ENCODE peak calls at places on chromosome 20, in nine cellular contexts. One of them, this sample, is unnamed.

GRCh38 chr20:32528291-32528891 is 56.7 kb downstream of the NOL4L start:
- DNase-seq in brain microvascular endothelial cell: no peak
- DNase-seq in GM20000: no peak
- DNase-seq in stomach: peak; percentile 65
- DNase-seq in progenitor cell of endocrine pancreas: no peak
- DNase-seq in KG1: no peak
- DNase-seq in heart right ventricle: peak; percentile 72
- DNase-seq in stimulated activated CD8-positive, alpha-beta memory T cell treated with anti-CD3 and anti-CD28 coated beads, Interleukin-4, amount 100 ng/mL, for 4 hours: no peak
- DNase-seq in GM23248: no peak
- DNase-seq in this sample: peak; percentile 54

GRCh38 chr20:50845566-50846211 is 50.8 kb downstream of the BCAS4 start:
- DNase-seq in brain microvascular endothelial cell: no peak
- DNase-seq in GM20000: no peak
- DNase-seq in stomach: no peak
- DNase-seq in progenitor cell of endocrine pancreas: no peak
- DNase-seq in KG1: no peak
- DNase-seq in heart right ventricle: no peak
- DNase-seq in stimulated activated CD8-positive, alpha-beta memory T cell treated with anti-CD3 and anti-CD28 coated beads, Interleukin-4, amount 100 ng/mL, for 4 hours: no peak
- DNase-seq in GM23248: no peak
- DNase-seq in this sample: no peak

GRCh38 chr20:63333241-63333836 is 27.8 kb downstream of the CHRNA4 start:
- DNase-seq in brain microvascular endothelial cell: no peak
- DNase-seq in GM20000: no peak
- DNase-seq in stomach: no peak
- DNase-seq in progenitor cell of endocrine pancreas: no peak
- DNase-seq in KG1: no peak
- DNase-seq in heart right ventricle: no peak
- DNase-seq in stimulated activated CD8-positive, alpha-beta memory T cell treated with anti-CD3 and anti-CD28 coated beads, Interleukin-4, amount 100 ng/mL, for 4 hours: no peak
- DNase-seq in GM23248: no peak
- DNase-seq in this sample: peak; percentile 95

GRCh38 chr20:22374678-22375590 is 209.4 kb downstream of the FOXA2 start:
- DNase-seq in brain microvascular endothelial cell: peak; percentile 28
- DNase-seq in GM20000: no peak
- DNase-seq in stomach: no peak
- DNase-seq in progenitor cell of endocrine pancreas: no peak
- DNase-seq in KG1: no peak
- DNase-seq in heart right ventricle: no peak
- DNase-seq in stimulated activated CD8-positive, alpha-beta memory T cell treated with anti-CD3 and anti-CD28 coated beads, Interleukin-4, amount 100 ng/mL, for 4 hours: no peak
- DNase-seq in GM23248: peak; percentile 34
- DNase-seq in this sample: no peak

GRCh38 chr20:15836634-15837033 is 736.6 kb downstream of the KIF16B start:
- DNase-seq in brain microvascular endothelial cell: no peak
- DNase-seq in GM20000: no peak
- DNase-seq in stomach: no peak
- DNase-seq in progenitor cell of endocrine pancreas: no peak
- DNase-seq in KG1: no peak
- DNase-seq in heart right ventricle: no peak
- DNase-seq in stimulated activated CD8-positive, alpha-beta memory T cell treated with anti-CD3 and anti-CD28 coated beads, Interleukin-4, amount 100 ng/mL, for 4 hours: no peak
- DNase-seq in GM23248: no peak
- DNase-seq in this sample: no peak

GRCh38 chr20:37786043-37786442 is 92.2 kb downstream of the CTNNBL1 start:
- DNase-seq in brain microvascular endothelial cell: no peak
- DNase-seq in GM20000: no peak
- DNase-seq in stomach: no peak
- DNase-seq in progenitor cell of endocrine pancreas: no peak
- DNase-seq in KG1: no peak
- DNase-seq in heart right ventricle: no peak
- DNase-seq in stimulated activated CD8-positive, alpha-beta memory T cell treated with anti-CD3 and anti-CD28 coated beads, Interleukin-4, amount 100 ng/mL, for 4 hours: no peak
- DNase-seq in GM23248: no peak
- DNase-seq in this sample: peak; percentile 3

GRCh38 chr20:62977613-62978558 is 25.4 kb downstream of the SLC17A9 start:
- DNase-seq in brain microvascular endothelial cell: no peak
- DNase-seq in GM20000: peak; percentile 86
- DNase-seq in stomach: peak; percentile 60
- DNase-seq in progenitor cell of endocrine pancreas: no peak
- DNase-seq in KG1: no peak
- DNase-seq in heart right ventricle: no peak
- DNase-seq in stimulated activated CD8-positive, alpha-beta memory T cell treated with anti-CD3 and anti-CD28 coated beads, Interleukin-4, amount 100 ng/mL, for 4 hours: peak; percentile 61
- DNase-seq in GM23248: no peak
- DNase-seq in this sample: no peak

GRCh38 chr20:10115021-10115420 is 80.2 kb downstream of the ANKEF1 start:
- DNase-seq in brain microvascular endothelial cell: peak; percentile 40
- DNase-seq in GM20000: no peak
- DNase-seq in stomach: no peak
- DNase-seq in progenitor cell of endocrine pancreas: no peak
- DNase-seq in KG1: no peak
- DNase-seq in heart right ventricle: no peak
- DNase-seq in stimulated activated CD8-positive, alpha-beta memory T cell treated with anti-CD3 and anti-CD28 coated beads, Interleukin-4, amount 100 ng/mL, for 4 hours: no peak
- DNase-seq in GM23248: peak; percentile 81
- DNase-seq in this sample: no peak

GRCh38 chr20:62824476-62825287 is 7.8 kb downstream of the COL9A3 start:
- DNase-seq in brain microvascular endothelial cell: no peak
- DNase-seq in GM20000: no peak
- DNase-seq in stomach: peak; percentile 85
- DNase-seq in progenitor cell of endocrine pancreas: no peak
- DNase-seq in KG1: no peak
- DNase-seq in heart right ventricle: no peak
- DNase-seq in stimulated activated CD8-positive, alpha-beta memory T cell treated with anti-CD3 and anti-CD28 coated beads, Interleukin-4, amount 100 ng/mL, for 4 hours: no peak
- DNase-seq in GM23248: peak; percentile 30
- DNase-seq in this sample: peak; percentile 59

This sample was measured in thyroid gland.